ENCODE peak calls at places on chromosome 1, in eight cellular contexts. G is H9, F is HCT116, P is transverse colon, Z is GM23248, J is psoas muscle, O is stomach, M is PC-3. X is an unnamed sample. For H3K4me1 and H3K9me3, the result is how much of the 10 kb centered on the place peaks cover.

GRCh38 chr1:196440711-196441110 is 167.5 kb downstream of the KCNT2 start:
- DNase-seq in G (no peak), F (no peak), P (no peak), Z (no peak), J (no peak), O (no peak), M (no peak), X (no peak)

GRCh38 chr1:204134103-204134502 is 17.7 kb downstream of the ETNK2 start:
- DNase-seq in G (no peak), F (no peak), P (no peak), Z (peak), J (no peak), O (no peak), M (no peak), X (no peak)

GRCh38 chr1:240245629-240246020 is 153.9 kb downstream of the FMN2 start:
- DNase-seq in G (no peak), F (no peak), P (no peak), Z (peak), J (no peak), O (no peak), M (no peak), X (no peak)

GRCh38 chr1:154423303-154423987 is 18.3 kb downstream of the IL6R start:
- DNase-seq in G (no peak), F (no peak), P (no peak), Z (peak), J (no peak), O (no peak), M (peak), X (no peak)

GRCh38 chr1:55542901-55543504 is 327.8 kb upstream of the USP24 start:
- DNase-seq in G (no peak), F (no peak), P (no peak), Z (peak), J (no peak), O (no peak), M (peak), X (no peak)

GRCh38 chr1:4485878-4486277 is 168.5 kb upstream of the AJAP1 start:
- DNase-seq in G (no peak), F (no peak), P (no peak), Z (no peak), J (no peak), O (no peak), M (no peak), X (no peak)

GRCh38 chr1:29668761-29669487 is 432.6 kb downstream of the PTPRU start:
- DNase-seq in G (no peak), F (no peak), P (no peak), Z (no peak), J (no peak), O (no peak), M (no peak), X (peak)

GRCh38 chr1:64581786-64582185 is 111.9 kb downstream of the CACHD1 start:
- DNase-seq in G (no peak), F (no peak), P (no peak), Z (no peak), J (no peak), O (no peak), M (no peak), X (no peak)

GRCh38 chr1:184553845-184554244 is 167.0 kb downstream of the C1orf21 start:
- DNase-seq in G (no peak), F (no peak), P (no peak), Z (no peak), J (no peak), O (no peak), M (no peak), X (no peak)

GRCh38 chr1:91583326-91583755 is 82.7 kb downstream of the CDC7 start:
- DNase-seq in G (no peak), F (no peak), P (peak), Z (peak), J (no peak), O (no peak), M (peak), X (peak)

GRCh38 chr1:184567648-184568047 is 180.8 kb downstream of the C1orf21 start:
- DNase-seq in G (no peak), F (no peak), P (no peak), Z (peak), J (no peak), O (no peak), M (no peak), X (no peak)

GRCh38 chr1:81509619-81510018 is 291.1 kb upstream of the ADGRL2 start:
- DNase-seq in G (no peak), F (no peak), P (no peak), Z (no peak), J (no peak), O (peak), M (no peak), X (no peak)

GRCh38 chr1:20634594-20635084 is 1.4 kb downstream of the PINK1 start:
- DNase-seq in G (peak), F (no peak), P (peak), Z (peak), J (peak), O (peak), M (peak), X (no peak)

GRCh38 chr1:11151854-11152612 is 37.1 kb upstream of the ANGPTL7 start:
- DNase-seq in G (no peak), F (no peak), P (no peak), Z (no peak), J (no peak), O (no peak), M (peak), X (no peak)

GRCh38 chr1:20470174-20470573 is 15.8 kb downstream of the CAMK2N1 start:
- DNase-seq in G (no peak), F (no peak), P (peak), Z (no peak), J (no peak), O (no peak), M (peak), X (no peak)

GRCh38 chr1:8348777-8349472 is 31.0 kb downstream of the SLC45A1 start:
- DNase-seq in G (peak), F (peak), P (peak), Z (peak), J (peak), O (peak), M (peak), X (no peak)

GRCh38 chr1:13813398-13814012 is 113.5 kb downstream of the PRDM2 start:
- DNase-seq in G (peak), F (no peak), P (no peak), Z (peak), J (no peak), O (no peak), M (no peak), X (no peak)

GRCh38 chr1:56509713-56510641 is 69.4 kb downstream of the PLPP3 start:
- DNase-seq in G (no peak), F (no peak), P (no peak), Z (no peak), J (no peak), O (no peak), M (no peak), X (no peak)

GRCh38 chr1:224427346-224427745 is 7.3 kb downstream of the WDR26 start:
- DNase-seq in G (no peak), F (no peak), P (no peak), Z (peak), J (no peak), O (no peak), M (peak), X (no peak)

GRCh38 chr1:169892819-169893644 is 664 bp downstream of the SCYL3 start:
- DNase-seq in G (no peak), F (no peak), P (peak), Z (peak), J (no peak), O (no peak), M (no peak), X (no peak)

DNA sequence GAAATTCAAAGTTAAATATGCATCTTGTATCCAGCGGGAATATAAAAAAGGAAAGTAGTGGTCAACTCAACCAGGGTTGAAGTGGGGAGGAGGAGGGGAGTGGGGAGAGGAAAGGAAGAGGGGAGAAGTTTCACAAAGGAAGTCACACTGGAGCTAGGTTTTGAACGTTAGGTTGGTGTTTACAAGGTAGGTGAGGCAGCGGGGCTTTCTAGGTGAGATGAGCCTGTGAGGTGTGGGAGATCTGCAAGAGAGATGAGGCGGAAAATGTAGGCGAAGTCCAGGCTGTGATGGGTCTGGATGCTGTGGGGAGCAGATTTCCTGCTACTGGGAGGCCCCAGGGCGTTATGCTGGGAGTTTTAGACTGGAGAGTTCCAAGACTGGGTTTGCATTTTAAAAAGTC is 36.1 kb upstream of the IL20 start:
- DNase-seq in G (no peak), F (no peak), P (no peak), Z (no peak), J (no peak), O (no peak), M (no peak), X (peak)
- H3K4me1 ChIP-seq in G (under half), F (under half), P (under half), Z (under half), J (under half), O (under half), M (under half), X (under half)

GRCh38 chr1:44890007-44890406 is 47.0 kb upstream of the PTCH2 start:
- DNase-seq in G (no peak), F (no peak), P (no peak), Z (no peak), J (no peak), O (no peak), M (no peak), X (no peak)

GRCh38 chr1:44881011-44881632 is 38.1 kb upstream of the PTCH2 start:
- DNase-seq in G (no peak), F (no peak), P (no peak), Z (peak), J (peak), O (no peak), M (peak), X (no peak)

GRCh38 chr1:44884746-44885145 is 41.7 kb upstream of the PTCH2 start:
- DNase-seq in G (no peak), F (no peak), P (no peak), Z (no peak), J (no peak), O (no peak), M (no peak), X (peak)

DNA sequence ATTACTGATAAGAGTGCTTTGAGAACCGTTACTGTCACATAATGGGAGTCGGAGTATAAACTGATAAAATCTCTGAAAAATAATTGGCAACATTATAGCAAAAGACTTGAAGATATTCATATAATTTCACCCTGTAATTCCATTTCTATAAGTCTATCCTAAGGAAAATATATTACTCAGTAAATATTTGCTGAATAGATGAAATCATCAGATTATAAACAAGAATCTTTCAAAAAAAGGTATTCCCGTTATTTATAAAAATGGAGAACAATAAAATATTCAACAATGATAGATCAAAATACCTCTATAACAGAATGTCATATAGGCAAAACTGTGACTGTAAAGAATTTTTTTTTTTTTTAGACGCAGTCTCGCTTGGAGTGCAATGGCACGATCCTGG is 42.4 kb upstream of the PTCH2 start:
- DNase-seq in G (no peak), F (no peak), P (no peak), Z (no peak), J (no peak), O (no peak), M (no peak), X (no peak)
- H3K9me3 ChIP-seq in G (under half), F (under half), P (under half), Z (under half), J (under half), O (under half), M (under half), X (under half)

GRCh38 chr1:186799689-186800054 is 29.1 kb upstream of the PLA2G4A start:
- DNase-seq in G (no peak), F (no peak), P (no peak), Z (no peak), J (no peak), O (no peak), M (peak), X (no peak)

GRCh38 chr1:186804669-186805068 is 24.1 kb upstream of the PLA2G4A start:
- DNase-seq in G (no peak), F (no peak), P (no peak), Z (no peak), J (no peak), O (no peak), M (no peak), X (no peak)

GRCh38 chr1:186802388-186802787 is 26.4 kb upstream of the PLA2G4A start:
- DNase-seq in G (no peak), F (no peak), P (no peak), Z (no peak), J (no peak), O (no peak), M (no peak), X (no peak)

GRCh38 chr1:186793582-186793927 is 35.2 kb upstream of the PLA2G4A start:
- DNase-seq in G (no peak), F (no peak), P (no peak), Z (no peak), J (no peak), O (no peak), M (peak), X (no peak)

GRCh38 chr1:186798960-186799688 is 29.6 kb upstream of the PLA2G4A start:
- DNase-seq in G (no peak), F (no peak), P (no peak), Z (no peak), J (no peak), O (no peak), M (peak), X (no peak)
- H3K4me1 ChIP-seq in G (under half), F (under half), P (under half), Z (under half), J (under half), O (under half), M (under half), X (under half)

GRCh38 chr1:2919826-2920225 is 101.4 kb upstream of the ACTRT2 start:
- DNase-seq in G (no peak), F (no peak), P (no peak), Z (no peak), J (no peak), O (no peak), M (no peak), X (no peak)
- H3K9me3 ChIP-seq in G (half or more), F (under half), P (under half), Z (under half), J (under half), O (under half), M (under half), X (under half)